ENCODE peak calls at places on chromosome 19, in eight cellular contexts. R, V, O, L, S, K, P and B are unnamed samples.

GRCh38 chr19:35341006-35341405 is 6.7 kb upstream of the FFAR1 start:
- DNase-seq in R (no peak), V (no peak), O (no peak), L (no peak), S (no peak), K (peak; percentile 26), P (no peak), B (no peak)

GRCh38 chr19:51548891-51549305 is 17.4 kb upstream of the SIGLEC6 start:
- DNase-seq in R (no peak), V (no peak), O (no peak), L (no peak), S (no peak), K (no peak), P (no peak), B (no peak)

GRCh38 chr19:1417681-1418493 is 10.5 kb downstream of the DAZAP1 start:
- DNase-seq in R (no peak), V (no peak), O (no peak), L (peak; percentile 71), S (peak; percentile 34), K (no peak), P (no peak), B (no peak)

GRCh38 chr19:43624933-43625332 is 5.5 kb upstream of the ZNF428 start:
- DNase-seq in R (peak; percentile 73), V (no peak), O (peak; percentile 80), L (peak; percentile 65), S (peak; percentile 97), K (peak; percentile 82), P (no peak), B (peak; percentile 57)

GRCh38 chr19:3606174-3606689 is 443 bp downstream of the TBXA2R start:
- DNase-seq in R (peak; percentile 16), V (no peak), O (peak; percentile 8), L (no peak), S (no peak), K (peak; percentile 59), P (no peak), B (no peak)

GRCh38 chr19:3514930-3515329 is 8.8 kb downstream of the FZR1 start:
- DNase-seq in R (no peak), V (no peak), O (no peak), L (no peak), S (no peak), K (no peak), P (no peak), B (no peak)

GRCh38 chr19:56193981-56194380 is 3.6 kb downstream of the ZSCAN5B start:
- DNase-seq in R (no peak), V (no peak), O (no peak), L (no peak), S (no peak), K (no peak), P (no peak), B (no peak)

GRCh38 chr19:48717059-48717395 is 2.5 kb downstream of the MAMSTR start:
- DNase-seq in R (no peak), V (no peak), O (no peak), L (no peak), S (no peak), K (no peak), P (peak; percentile 32), B (no peak)

GRCh38 chr19:16198363-16198636 is 589 bp downstream of the AP1M1 start:
- DNase-seq in R (no peak), V (peak; percentile 50), O (no peak), L (no peak), S (no peak), K (no peak), P (no peak), B (no peak)

GRCh38 chr19:13103585-13103923 is 896 bp upstream of the LYL1 start:
- DNase-seq in R (no peak), V (no peak), O (no peak), L (no peak), S (peak; percentile 71), K (peak; percentile 39), P (no peak), B (no peak)

GRCh38 chr19:18049390-18049789 is 37.3 kb downstream of the IL12RB1 start:
- DNase-seq in R (no peak), V (no peak), O (no peak), L (peak; percentile 65), S (no peak), K (peak; percentile 88), P (peak; percentile 33), B (peak; percentile 86)

GRCh38 chr19:35116085-35116801 is 620 bp downstream of the FXYD3 start:
- DNase-seq in R (no peak), V (peak; percentile 70), O (no peak), L (no peak), S (no peak), K (peak; percentile 78), P (no peak), B (no peak)

GRCh38 chr19:39031368-39032163 is 783 bp downstream of the FBXO27 start:
- DNase-seq in R (peak; percentile 56), V (peak; percentile 98), O (peak; percentile 72), L (peak; percentile 88), S (peak; percentile 92), K (peak; percentile 96), P (peak; percentile 81), B (peak; percentile 65)

GRCh38 chr19:44623080-44623479 is 9.7 kb downstream of the IGSF23 start:
- DNase-seq in R (no peak), V (peak; percentile 30), O (no peak), L (no peak), S (no peak), K (no peak), P (peak; percentile 35), B (no peak)

GRCh38 chr19:2523630-2524311 is 47.8 kb downstream of the GADD45B start:
- DNase-seq in R (no peak), V (no peak), O (no peak), L (no peak), S (no peak), K (no peak), P (peak; percentile 90), B (no peak)

GRCh38 chr19:18612772-18613588 is at the start of gene TMEM59L:
- DNase-seq in R (no peak), V (no peak), O (peak; percentile 38), L (no peak), S (no peak), K (no peak), P (no peak), B (peak; percentile 41)

GRCh38 chr19:16860996-16861395 is 27.8 kb upstream of the F2RL3 start:
- DNase-seq in R (no peak), V (no peak), O (no peak), L (no peak), S (no peak), K (no peak), P (no peak), B (no peak)

GRCh38 chr19:52637718-52638585 is at the start of gene ZNF83:
- DNase-seq in R (peak; percentile 86), V (peak; percentile 100), O (peak; percentile 95), L (peak; percentile 99), S (peak; percentile 99), K (peak; percentile 98), P (peak; percentile 91), B (peak; percentile 97)

GRCh38 chr19:29329460-29330134 is 116.6 kb upstream of the UQCRFS1 start:
- DNase-seq in R (no peak), V (peak; percentile 51), O (no peak), L (no peak), S (peak; percentile 90), K (no peak), P (no peak), B (peak; percentile 2)

GRCh38 chr19:48348737-48349136 is 15.0 kb downstream of the TMEM143 start:
- DNase-seq in R (no peak), V (no peak), O (no peak), L (no peak), S (no peak), K (no peak), P (no peak), B (no peak)

GRCh38 chr19:14113762-14114414 is 3.7 kb downstream of the PRKACA start:
- DNase-seq in R (no peak), V (peak; percentile 6), O (peak; percentile 32), L (peak; percentile 65), S (peak; percentile 94), K (peak; percentile 65), P (no peak), B (no peak)
- H3K4me1 ChIP-seq in R (peaks cover 45% of the 10 kb centered on the region), V (peaks cover 16% of the 10 kb centered on the region), O (peaks cover 32% of the 10 kb centered on the region), L (peaks cover 33% of the 10 kb centered on the region), S (peaks cover 38% of the 10 kb centered on the region), K (peaks cover 58% of the 10 kb centered on the region), P (peaks cover 30% of the 10 kb centered on the region), B (peaks cover 36% of the 10 kb centered on the region)

GRCh38 chr19:46958542-46958941 is 61.1 kb upstream of the NPAS1 start:
- DNase-seq in R (no peak), V (no peak), O (no peak), L (no peak), S (no peak), K (no peak), P (peak; percentile 36), B (no peak)

GRCh38 chr19:46967578-46968018 is 52.0 kb upstream of the NPAS1 start:
- DNase-seq in R (peak; percentile 18), V (no peak), O (no peak), L (no peak), S (no peak), K (peak; percentile 52), P (no peak), B (no peak)

GRCh38 chr19:46962030-46962570 is 57.5 kb upstream of the NPAS1 start:
- DNase-seq in R (no peak), V (no peak), O (no peak), L (no peak), S (no peak), K (no peak), P (no peak), B (no peak)

GRCh38 chr19:46959962-46960556 is 59.6 kb upstream of the NPAS1 start:
- DNase-seq in R (no peak), V (no peak), O (no peak), L (no peak), S (no peak), K (no peak), P (peak; percentile 61), B (no peak)

DNA sequence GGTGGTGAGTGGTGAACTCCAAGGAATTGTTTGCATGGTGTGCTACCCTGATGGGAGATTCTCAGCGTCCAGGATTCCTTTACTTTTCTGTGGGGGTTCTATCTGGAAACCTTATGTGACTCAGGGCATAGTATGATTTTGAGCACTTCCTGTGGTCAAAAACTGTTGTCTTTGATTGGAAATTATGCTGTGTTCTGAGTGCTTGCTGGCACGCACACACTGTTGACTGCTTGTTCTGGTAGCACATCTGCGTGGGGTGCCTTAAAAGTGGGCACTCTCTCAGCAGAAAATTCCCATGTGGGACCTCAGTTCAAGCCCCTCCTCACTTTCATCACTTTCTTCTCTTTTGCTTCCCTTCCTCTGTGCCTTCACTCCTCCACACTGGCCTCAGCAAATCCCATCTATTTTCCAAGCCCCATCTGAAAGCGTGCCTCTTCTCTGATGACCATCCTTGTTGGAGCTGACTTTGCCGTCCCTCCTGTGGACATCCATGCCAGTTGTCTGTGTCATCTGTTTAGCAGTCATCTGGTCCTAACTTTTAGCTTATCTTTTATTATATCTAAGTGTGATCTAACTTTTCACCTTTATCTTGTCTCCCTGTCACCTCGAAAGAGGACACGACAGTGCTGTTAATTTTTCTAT is 56.4 kb upstream of the NPAS1 start:
- DNase-seq in R (no peak), V (no peak), O (no peak), L (no peak), S (no peak), K (no peak), P (peak; percentile 96), B (no peak)
- H3K4me3 ChIP-seq in R (no peak overlapping the region), V (no peak overlapping the region), O (no peak overlapping the region), L (no peak overlapping the region), S (no peak overlapping the region), K (no peak overlapping the region), P (no peak overlapping the region), B (no peak overlapping the region)

GRCh38 chr19:11073568-11073967 is 15.7 kb upstream of the LDLR start:
- DNase-seq in R (no peak), V (no peak), O (no peak), L (no peak), S (no peak), K (no peak), P (no peak), B (no peak)
- H3K4me1 ChIP-seq in R (no peaks in the 10 kb centered on the region), V (no peaks in the 10 kb centered on the region), O (no peaks in the 10 kb centered on the region), L (peaks cover 8% of the 10 kb centered on the region), S (no peaks in the 10 kb centered on the region), K (peaks cover 11% of the 10 kb centered on the region), P (no peaks in the 10 kb centered on the region), B (no peaks in the 10 kb centered on the region)

GRCh38 chr19:41928754-41929535 is 696 bp upstream of the ERFL start:
- DNase-seq in R (no peak), V (no peak), O (no peak), L (no peak), S (peak; percentile 88), K (no peak), P (no peak), B (no peak)
- H3K4me3 ChIP-seq in R (peak overlapping the region; percentile 54), V (peak overlapping the region; percentile 70), O (peak overlapping the region; percentile 56), L (peak overlapping the region; percentile 17), S (peak overlapping the region; percentile 89), K (peak overlapping the region; percentile 54), P (peak overlapping the region; percentile 42), B (peak overlapping the region; percentile 42)